ENCODE peak calls at places on chromosomes 11 and 22, in six cellular contexts. One of them, this sample, is unnamed.

GRCh38 chr11:1138053-1138452 is 19.7 kb upstream of the MUC5AC start:
- DNase-seq in CD8-positive, alpha-beta T cell: no peak
- DNase-seq in spleen: no peak
- DNase-seq in astrocyte of the spinal cord: peak
- DNase-seq in CD4-positive, alpha-beta T cell: no peak
- DNase-seq in fibroblast of mammary gland: peak
- DNase-seq in this sample: no peak

GRCh38 chr11:116180806-116181600 is 591.8 kb downstream of the BUD13 start:
- DNase-seq in CD8-positive, alpha-beta T cell: no peak
- DNase-seq in spleen: no peak
- DNase-seq in astrocyte of the spinal cord: no peak
- DNase-seq in CD4-positive, alpha-beta T cell: no peak
- DNase-seq in fibroblast of mammary gland: no peak
- DNase-seq in this sample: no peak

GRCh38 chr22:28894320-28894719 is 10.9 kb downstream of the ZNRF3 start:
- DNase-seq in CD8-positive, alpha-beta T cell: no peak
- DNase-seq in spleen: peak
- DNase-seq in astrocyte of the spinal cord: no peak
- DNase-seq in CD4-positive, alpha-beta T cell: no peak
- DNase-seq in fibroblast of mammary gland: no peak
- DNase-seq in this sample: no peak

GRCh38 chr22:44410396-44411056 is 87.5 kb downstream of the RTL6 start:
- DNase-seq in CD8-positive, alpha-beta T cell: no peak
- DNase-seq in spleen: peak
- DNase-seq in astrocyte of the spinal cord: no peak
- DNase-seq in CD4-positive, alpha-beta T cell: no peak
- DNase-seq in fibroblast of mammary gland: no peak
- DNase-seq in this sample: no peak

GRCh38 chr11:16169541-16169940 is 186.8 kb downstream of the SOX6 start:
- DNase-seq in CD8-positive, alpha-beta T cell: no peak
- DNase-seq in spleen: no peak
- DNase-seq in astrocyte of the spinal cord: no peak
- DNase-seq in CD4-positive, alpha-beta T cell: no peak
- DNase-seq in fibroblast of mammary gland: no peak
- DNase-seq in this sample: no peak

GRCh38 chr11:17563248-17563647 is 16.2 kb downstream of the OTOG start:
- DNase-seq in CD8-positive, alpha-beta T cell: no peak
- DNase-seq in spleen: no peak
- DNase-seq in astrocyte of the spinal cord: no peak
- DNase-seq in CD4-positive, alpha-beta T cell: no peak
- DNase-seq in fibroblast of mammary gland: no peak
- DNase-seq in this sample: no peak

GRCh38 chr11:11964774-11965150 is 43.7 kb downstream of the DKK3 start:
- DNase-seq in CD8-positive, alpha-beta T cell: no peak
- DNase-seq in spleen: peak
- DNase-seq in astrocyte of the spinal cord: no peak
- DNase-seq in CD4-positive, alpha-beta T cell: no peak
- DNase-seq in fibroblast of mammary gland: no peak
- DNase-seq in this sample: no peak

GRCh38 chr11:12434255-12434654 is 56.9 kb downstream of the PARVA start:
- DNase-seq in CD8-positive, alpha-beta T cell: no peak
- DNase-seq in spleen: no peak
- DNase-seq in astrocyte of the spinal cord: no peak
- DNase-seq in CD4-positive, alpha-beta T cell: no peak
- DNase-seq in fibroblast of mammary gland: peak
- DNase-seq in this sample: no peak

GRCh38 chr22:20421507-20421874 is 16.1 kb downstream of the SCARF2 start:
- DNase-seq in CD8-positive, alpha-beta T cell: no peak
- DNase-seq in spleen: no peak
- DNase-seq in astrocyte of the spinal cord: no peak
- DNase-seq in CD4-positive, alpha-beta T cell: no peak
- DNase-seq in fibroblast of mammary gland: no peak
- DNase-seq in this sample: no peak

GRCh38 chr22:32695451-32695891 is 106.0 kb upstream of the TIMP3 start:
- DNase-seq in CD8-positive, alpha-beta T cell: no peak
- DNase-seq in spleen: no peak
- DNase-seq in astrocyte of the spinal cord: peak
- DNase-seq in CD4-positive, alpha-beta T cell: no peak
- DNase-seq in fibroblast of mammary gland: peak
- DNase-seq in this sample: peak

GRCh38 chr11:72594493-72595291 is 79.5 kb downstream of the PDE2A start:
- DNase-seq in CD8-positive, alpha-beta T cell: no peak
- DNase-seq in spleen: no peak
- DNase-seq in astrocyte of the spinal cord: no peak
- DNase-seq in CD4-positive, alpha-beta T cell: no peak
- DNase-seq in fibroblast of mammary gland: no peak
- DNase-seq in this sample: no peak

GRCh38 chr11:19919050-19919561 is 206.5 kb downstream of the NAV2 start:
- DNase-seq in CD8-positive, alpha-beta T cell: no peak
- DNase-seq in spleen: no peak
- DNase-seq in astrocyte of the spinal cord: peak
- DNase-seq in CD4-positive, alpha-beta T cell: no peak
- DNase-seq in fibroblast of mammary gland: peak
- DNase-seq in this sample: peak

GRCh38 chr11:129637473-129637872 is 178.2 kb upstream of the TMEM45B start:
- DNase-seq in CD8-positive, alpha-beta T cell: no peak
- DNase-seq in spleen: no peak
- DNase-seq in astrocyte of the spinal cord: peak
- DNase-seq in CD4-positive, alpha-beta T cell: no peak
- DNase-seq in fibroblast of mammary gland: peak
- DNase-seq in this sample: no peak

GRCh38 chr11:57303990-57304579 is 20.7 kb downstream of the TNKS1BP1 start:
- DNase-seq in CD8-positive, alpha-beta T cell: no peak
- DNase-seq in spleen: no peak
- DNase-seq in astrocyte of the spinal cord: no peak
- DNase-seq in CD4-positive, alpha-beta T cell: no peak
- DNase-seq in fibroblast of mammary gland: peak
- DNase-seq in this sample: no peak

GRCh38 chr11:46800177-46800576 is 45.9 kb downstream of the CKAP5 start:
- DNase-seq in CD8-positive, alpha-beta T cell: no peak
- DNase-seq in spleen: no peak
- DNase-seq in astrocyte of the spinal cord: no peak
- DNase-seq in CD4-positive, alpha-beta T cell: no peak
- DNase-seq in fibroblast of mammary gland: peak
- DNase-seq in this sample: no peak

GRCh38 chr11:131672191-131672590 is 301.8 kb downstream of the NTM start:
- DNase-seq in CD8-positive, alpha-beta T cell: no peak
- DNase-seq in spleen: no peak
- DNase-seq in astrocyte of the spinal cord: no peak
- DNase-seq in CD4-positive, alpha-beta T cell: no peak
- DNase-seq in fibroblast of mammary gland: no peak
- DNase-seq in this sample: no peak

GRCh38 chr11:34065505-34066203 is 14.1 kb downstream of the CAPRIN1 start:
- DNase-seq in CD8-positive, alpha-beta T cell: no peak
- DNase-seq in spleen: no peak
- DNase-seq in astrocyte of the spinal cord: peak
- DNase-seq in CD4-positive, alpha-beta T cell: peak
- DNase-seq in fibroblast of mammary gland: peak
- DNase-seq in this sample: no peak
- TF ChIP-seq CTCF in CD8-positive, alpha-beta T cell: peak
- TF ChIP-seq CTCF in spleen: no peak
- TF ChIP-seq CTCF in astrocyte of the spinal cord: peak
- TF ChIP-seq CTCF in CD4-positive, alpha-beta T cell: no peak
- TF ChIP-seq CTCF in fibroblast of mammary gland: peak
- TF ChIP-seq CTCF in this sample: no peak

GRCh38 chr22:38829485-38829884 is 14.3 kb downstream of the NPTXR start:
- DNase-seq in CD8-positive, alpha-beta T cell: no peak
- DNase-seq in spleen: no peak
- DNase-seq in astrocyte of the spinal cord: no peak
- DNase-seq in CD4-positive, alpha-beta T cell: no peak
- DNase-seq in fibroblast of mammary gland: no peak
- DNase-seq in this sample: no peak
- TF ChIP-seq CTCF in CD8-positive, alpha-beta T cell: no peak
- TF ChIP-seq CTCF in spleen: no peak
- TF ChIP-seq CTCF in astrocyte of the spinal cord: no peak
- TF ChIP-seq CTCF in CD4-positive, alpha-beta T cell: no peak
- TF ChIP-seq CTCF in fibroblast of mammary gland: no peak
- TF ChIP-seq CTCF in this sample: no peak

GRCh38 chr22:25350551-25350971 is 131.1 kb downstream of the CRYBB2 start:
- DNase-seq in CD8-positive, alpha-beta T cell: no peak
- DNase-seq in spleen: peak
- DNase-seq in astrocyte of the spinal cord: no peak
- DNase-seq in CD4-positive, alpha-beta T cell: no peak
- DNase-seq in fibroblast of mammary gland: no peak
- DNase-seq in this sample: no peak
- TF ChIP-seq CTCF in CD8-positive, alpha-beta T cell: no peak
- TF ChIP-seq CTCF in spleen: no peak
- TF ChIP-seq CTCF in astrocyte of the spinal cord: no peak
- TF ChIP-seq CTCF in CD4-positive, alpha-beta T cell: no peak
- TF ChIP-seq CTCF in fibroblast of mammary gland: no peak
- TF ChIP-seq CTCF in this sample: no peak

DNA sequence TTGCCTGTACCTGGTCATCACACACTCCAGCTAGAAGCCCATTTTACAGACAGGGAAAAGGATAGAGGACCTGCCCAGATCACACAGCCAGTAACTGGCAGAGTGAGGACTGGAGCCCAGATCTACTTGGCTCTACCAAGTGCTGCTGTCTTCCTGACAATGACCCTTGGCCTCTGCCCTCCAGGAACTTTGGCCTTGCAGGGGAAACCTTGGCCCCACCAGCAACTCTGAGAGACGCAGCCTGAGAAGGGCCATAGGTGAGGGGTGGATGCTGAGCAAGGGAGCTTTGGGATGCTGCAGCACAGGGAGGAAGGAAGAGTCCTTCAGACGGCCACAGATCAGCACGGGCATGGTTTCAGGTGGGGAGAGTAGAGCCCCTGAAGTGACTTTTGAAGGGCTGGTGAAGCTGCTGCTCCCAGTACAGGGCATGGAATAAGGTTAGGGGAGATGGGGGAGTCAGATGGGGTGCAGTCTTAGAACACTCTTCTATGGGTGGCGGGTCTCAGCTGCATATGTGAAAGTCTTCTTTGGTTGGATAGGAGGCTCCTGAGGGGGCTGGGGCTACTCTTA is 2.0 kb upstream of the CAPN5 start:
- DNase-seq in CD8-positive, alpha-beta T cell: no peak
- DNase-seq in spleen: no peak
- DNase-seq in astrocyte of the spinal cord: no peak
- DNase-seq in CD4-positive, alpha-beta T cell: no peak
- DNase-seq in fibroblast of mammary gland: no peak
- DNase-seq in this sample: no peak
- TF ChIP-seq CTCF in CD8-positive, alpha-beta T cell: no peak
- TF ChIP-seq CTCF in spleen: no peak
- TF ChIP-seq CTCF in astrocyte of the spinal cord: no peak
- TF ChIP-seq CTCF in CD4-positive, alpha-beta T cell: no peak
- TF ChIP-seq CTCF in fibroblast of mammary gland: no peak
- TF ChIP-seq CTCF in this sample: no peak